ENCODE peak calls at places on chromosome 1, in eight cellular contexts. One of them, this sample, is unnamed.

GRCh38 chr1:212433577-212434462 is 1.1 kb downstream of the NENF start:
- DNase-seq in fibroblast of mammary gland: no peak
- DNase-seq in ovary: no peak
- DNase-seq in Calu3: no peak
- DNase-seq in PC-3: no peak
- DNase-seq in spleen: peak
- DNase-seq in gastrocnemius medialis: no peak
- DNase-seq in GM12865: no peak
- DNase-seq in this sample: no peak

GRCh38 chr1:37250371-37250770 is 216.1 kb upstream of the GRIK3 start:
- DNase-seq in ovary: no peak
- DNase-seq in fibroblast of mammary gland: peak
- DNase-seq in PC-3: no peak
- DNase-seq in spleen: no peak
- DNase-seq in GM12865: no peak
- DNase-seq in gastrocnemius medialis: no peak
- DNase-seq in Calu3: no peak
- DNase-seq in this sample: no peak

GRCh38 chr1:2786329-2787162 is 14.9 kb downstream of the TTC34 start:
- DNase-seq in ovary: peak
- DNase-seq in fibroblast of mammary gland: no peak
- DNase-seq in GM12865: peak
- DNase-seq in PC-3: peak
- DNase-seq in gastrocnemius medialis: no peak
- DNase-seq in Calu3: peak
- DNase-seq in spleen: peak
- DNase-seq in this sample: no peak

GRCh38 chr1:24770891-24771290 is 25.6 kb downstream of the CLIC4 start:
- DNase-seq in Calu3: no peak
- DNase-seq in ovary: no peak
- DNase-seq in GM12865: no peak
- DNase-seq in spleen: no peak
- DNase-seq in fibroblast of mammary gland: no peak
- DNase-seq in PC-3: no peak
- DNase-seq in gastrocnemius medialis: no peak
- DNase-seq in this sample: no peak

GRCh38 chr1:228037401-228038386 is 30.9 kb downstream of the WNT3A start:
- DNase-seq in GM12865: peak
- DNase-seq in Calu3: peak
- DNase-seq in spleen: peak
- DNase-seq in fibroblast of mammary gland: peak
- DNase-seq in gastrocnemius medialis: no peak
- DNase-seq in PC-3: no peak
- DNase-seq in ovary: no peak
- DNase-seq in this sample: peak

GRCh38 chr1:3639397-3639911 is 10.4 kb downstream of the WRAP73 start:
- DNase-seq in fibroblast of mammary gland: no peak
- DNase-seq in Calu3: no peak
- DNase-seq in spleen: peak
- DNase-seq in GM12865: no peak
- DNase-seq in gastrocnemius medialis: no peak
- DNase-seq in PC-3: no peak
- DNase-seq in ovary: no peak
- DNase-seq in this sample: no peak

GRCh38 chr1:199020046-199020445 is 381.2 kb downstream of the PTPRC start:
- DNase-seq in spleen: no peak
- DNase-seq in gastrocnemius medialis: no peak
- DNase-seq in Calu3: no peak
- DNase-seq in GM12865: no peak
- DNase-seq in PC-3: no peak
- DNase-seq in ovary: no peak
- DNase-seq in fibroblast of mammary gland: no peak
- DNase-seq in this sample: no peak

GRCh38 chr1:24737368-24738117 is 7.7 kb upstream of the CLIC4 start:
- DNase-seq in GM12865: no peak
- DNase-seq in fibroblast of mammary gland: no peak
- DNase-seq in spleen: peak
- DNase-seq in Calu3: no peak
- DNase-seq in gastrocnemius medialis: no peak
- DNase-seq in ovary: no peak
- DNase-seq in PC-3: no peak
- DNase-seq in this sample: no peak

GRCh38 chr1:200918006-200918405 is 23.3 kb downstream of the INAVA start:
- DNase-seq in fibroblast of mammary gland: no peak
- DNase-seq in ovary: no peak
- DNase-seq in spleen: peak
- DNase-seq in gastrocnemius medialis: no peak
- DNase-seq in Calu3: no peak
- DNase-seq in GM12865: no peak
- DNase-seq in PC-3: no peak
- DNase-seq in this sample: no peak

GRCh38 chr1:28249013-28249870 is 10.1 kb upstream of the SESN2 start:
- DNase-seq in gastrocnemius medialis: peak
- DNase-seq in GM12865: peak
- DNase-seq in spleen: no peak
- DNase-seq in ovary: no peak
- DNase-seq in Calu3: peak
- DNase-seq in fibroblast of mammary gland: no peak
- DNase-seq in PC-3: peak
- DNase-seq in this sample: peak

DNA sequence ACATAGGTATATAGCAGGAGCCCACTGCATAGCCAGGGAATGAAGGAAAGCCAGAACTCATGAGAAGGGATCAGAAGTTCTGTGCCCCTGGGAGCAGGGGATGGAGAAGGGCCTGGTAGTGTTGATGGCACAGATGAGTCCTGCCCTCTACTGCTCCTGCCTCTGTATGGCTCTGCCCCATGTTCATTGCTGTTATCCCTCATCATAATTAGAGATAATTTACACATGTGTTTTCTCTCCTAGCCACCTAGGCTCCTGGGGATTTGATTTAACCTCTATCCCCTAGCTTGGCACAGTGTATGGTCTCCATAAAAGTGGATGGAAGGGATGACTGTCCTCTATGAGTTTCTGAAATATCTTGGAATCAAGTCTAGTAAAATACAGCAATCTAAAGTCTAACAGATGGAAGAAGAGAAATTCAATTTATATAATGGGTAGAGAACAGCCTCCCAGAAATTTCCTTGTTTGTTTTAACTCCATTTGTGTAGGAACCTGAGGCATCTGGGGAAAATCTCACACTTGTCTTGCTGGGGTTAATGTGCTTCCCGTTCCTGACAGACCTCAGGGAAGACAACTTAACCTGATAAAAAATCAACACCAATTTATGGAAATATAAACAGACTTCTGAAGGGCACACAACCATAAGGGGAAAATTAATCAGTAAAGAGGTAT is 393.8 kb downstream of the HHAT start:
- DNase-seq in Calu3: no peak
- DNase-seq in fibroblast of mammary gland: no peak
- DNase-seq in PC-3: no peak
- DNase-seq in gastrocnemius medialis: no peak
- DNase-seq in spleen: no peak
- DNase-seq in ovary: no peak
- DNase-seq in GM12865: no peak
- DNase-seq in this sample: no peak
- TF ChIP-seq CTCF in Calu3: no peak
- TF ChIP-seq CTCF in fibroblast of mammary gland: no peak
- TF ChIP-seq CTCF in PC-3: no peak
- TF ChIP-seq CTCF in gastrocnemius medialis: no peak
- TF ChIP-seq CTCF in spleen: no peak
- TF ChIP-seq CTCF in ovary: no peak
- TF ChIP-seq CTCF in GM12865: no peak
- TF ChIP-seq CTCF in this sample: no peak

GRCh38 chr1:10772711-10773110 is 23.7 kb downstream of the CASZ1 start:
- DNase-seq in PC-3: no peak
- DNase-seq in GM12865: no peak
- DNase-seq in Calu3: no peak
- DNase-seq in ovary: no peak
- DNase-seq in spleen: no peak
- DNase-seq in fibroblast of mammary gland: no peak
- DNase-seq in gastrocnemius medialis: no peak
- DNase-seq in this sample: no peak
- TF ChIP-seq CTCF in PC-3: no peak
- TF ChIP-seq CTCF in GM12865: no peak
- TF ChIP-seq CTCF in Calu3: no peak
- TF ChIP-seq CTCF in ovary: no peak
- TF ChIP-seq CTCF in spleen: no peak
- TF ChIP-seq CTCF in fibroblast of mammary gland: no peak
- TF ChIP-seq CTCF in gastrocnemius medialis: no peak
- TF ChIP-seq CTCF in this sample: no peak

GRCh38 chr1:93680121-93681094 is 1.2 kb downstream of the BCAR3 start:
- DNase-seq in fibroblast of mammary gland: peak
- DNase-seq in GM12865: peak
- DNase-seq in Calu3: peak
- DNase-seq in spleen: peak
- DNase-seq in gastrocnemius medialis: peak
- DNase-seq in PC-3: peak
- DNase-seq in ovary: peak
- DNase-seq in this sample: peak
- TF ChIP-seq CTCF in fibroblast of mammary gland: peak
- TF ChIP-seq CTCF in GM12865: peak
- TF ChIP-seq CTCF in Calu3: peak
- TF ChIP-seq CTCF in spleen: peak
- TF ChIP-seq CTCF in gastrocnemius medialis: peak
- TF ChIP-seq CTCF in PC-3: peak
- TF ChIP-seq CTCF in ovary: peak
- TF ChIP-seq CTCF in this sample: peak

DNA sequence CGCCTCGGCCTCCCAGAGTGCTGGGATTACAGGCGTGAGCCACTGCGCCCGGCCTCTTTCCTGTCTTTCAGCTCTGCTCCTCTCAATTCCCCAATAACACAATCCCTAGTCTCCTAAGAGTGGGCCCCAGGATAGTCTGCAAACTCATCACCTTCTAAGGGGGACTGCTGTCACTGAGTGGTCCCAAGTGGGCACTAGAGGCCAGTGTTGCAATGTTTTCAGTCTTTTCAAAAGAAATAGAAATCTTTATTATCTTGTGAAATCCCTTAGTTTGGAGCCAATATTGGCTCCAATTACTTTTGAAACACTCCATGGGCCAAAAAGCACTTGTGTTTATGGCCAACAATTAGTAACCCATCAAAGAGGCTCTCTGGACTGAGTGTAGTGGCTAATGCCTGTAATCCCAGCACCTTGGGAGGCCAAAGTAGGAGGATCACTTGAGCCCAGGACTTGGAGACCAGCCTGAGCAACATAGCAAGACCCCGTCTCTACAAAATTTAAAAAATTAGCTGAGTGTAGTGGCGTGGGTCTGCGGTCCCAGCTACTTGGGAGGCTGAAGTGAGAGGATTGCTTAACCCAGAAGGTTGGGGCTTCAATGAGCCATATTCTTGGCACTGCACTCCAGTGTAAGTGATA is 28.6 kb upstream of the ZNF697 start:
- DNase-seq in spleen: no peak
- DNase-seq in ovary: peak
- DNase-seq in Calu3: no peak
- DNase-seq in gastrocnemius medialis: peak
- DNase-seq in PC-3: no peak
- DNase-seq in fibroblast of mammary gland: peak
- DNase-seq in GM12865: no peak
- DNase-seq in this sample: peak
- TF ChIP-seq CTCF in spleen: no peak
- TF ChIP-seq CTCF in ovary: no peak
- TF ChIP-seq CTCF in Calu3: no peak
- TF ChIP-seq CTCF in gastrocnemius medialis: no peak
- TF ChIP-seq CTCF in PC-3: peak
- TF ChIP-seq CTCF in fibroblast of mammary gland: peak
- TF ChIP-seq CTCF in GM12865: no peak
- TF ChIP-seq CTCF in this sample: no peak

GRCh38 chr1:217425528-217425927 is 205.4 kb downstream of the GPATCH2 start:
- DNase-seq in ovary: no peak
- DNase-seq in spleen: no peak
- DNase-seq in Calu3: no peak
- DNase-seq in PC-3: no peak
- DNase-seq in fibroblast of mammary gland: peak
- DNase-seq in gastrocnemius medialis: no peak
- DNase-seq in GM12865: no peak
- DNase-seq in this sample: no peak

GRCh38 chr1:217435159-217435558 is 195.7 kb downstream of the GPATCH2 start:
- DNase-seq in GM12865: no peak
- DNase-seq in ovary: no peak
- DNase-seq in PC-3: no peak
- DNase-seq in Calu3: no peak
- DNase-seq in spleen: no peak
- DNase-seq in fibroblast of mammary gland: no peak
- DNase-seq in gastrocnemius medialis: no peak
- DNase-seq in this sample: no peak

GRCh38 chr1:217432339-217432738 is 198.6 kb downstream of the GPATCH2 start:
- DNase-seq in gastrocnemius medialis: no peak
- DNase-seq in spleen: no peak
- DNase-seq in ovary: no peak
- DNase-seq in fibroblast of mammary gland: no peak
- DNase-seq in Calu3: no peak
- DNase-seq in GM12865: no peak
- DNase-seq in PC-3: no peak
- DNase-seq in this sample: no peak

GRCh38 chr1:217433664-217434063 is 197.2 kb downstream of the GPATCH2 start:
- DNase-seq in fibroblast of mammary gland: no peak
- DNase-seq in PC-3: no peak
- DNase-seq in ovary: no peak
- DNase-seq in GM12865: no peak
- DNase-seq in gastrocnemius medialis: no peak
- DNase-seq in Calu3: no peak
- DNase-seq in spleen: no peak
- DNase-seq in this sample: no peak

GRCh38 chr1:217431395-217431794 is 199.5 kb downstream of the GPATCH2 start:
- DNase-seq in ovary: no peak
- DNase-seq in GM12865: peak
- DNase-seq in Calu3: no peak
- DNase-seq in PC-3: peak
- DNase-seq in gastrocnemius medialis: no peak
- DNase-seq in fibroblast of mammary gland: no peak
- DNase-seq in spleen: no peak
- DNase-seq in this sample: peak
- TF ChIP-seq CTCF in ovary: no peak
- TF ChIP-seq CTCF in GM12865: no peak
- TF ChIP-seq CTCF in Calu3: no peak
- TF ChIP-seq CTCF in PC-3: peak
- TF ChIP-seq CTCF in gastrocnemius medialis: no peak
- TF ChIP-seq CTCF in fibroblast of mammary gland: peak
- TF ChIP-seq CTCF in spleen: no peak
- TF ChIP-seq CTCF in this sample: peak

GRCh38 chr1:17460265-17460664 is 20.8 kb upstream of the RCC2 start:
- DNase-seq in fibroblast of mammary gland: no peak
- DNase-seq in GM12865: no peak
- DNase-seq in PC-3: peak
- DNase-seq in Calu3: peak
- DNase-seq in gastrocnemius medialis: no peak
- DNase-seq in ovary: no peak
- DNase-seq in spleen: no peak
- DNase-seq in this sample: peak
- TF ChIP-seq CTCF in fibroblast of mammary gland: no peak
- TF ChIP-seq CTCF in GM12865: no peak
- TF ChIP-seq CTCF in PC-3: no peak
- TF ChIP-seq CTCF in Calu3: no peak
- TF ChIP-seq CTCF in gastrocnemius medialis: no peak
- TF ChIP-seq CTCF in ovary: no peak
- TF ChIP-seq CTCF in spleen: no peak
- TF ChIP-seq CTCF in this sample: no peak

DNA sequence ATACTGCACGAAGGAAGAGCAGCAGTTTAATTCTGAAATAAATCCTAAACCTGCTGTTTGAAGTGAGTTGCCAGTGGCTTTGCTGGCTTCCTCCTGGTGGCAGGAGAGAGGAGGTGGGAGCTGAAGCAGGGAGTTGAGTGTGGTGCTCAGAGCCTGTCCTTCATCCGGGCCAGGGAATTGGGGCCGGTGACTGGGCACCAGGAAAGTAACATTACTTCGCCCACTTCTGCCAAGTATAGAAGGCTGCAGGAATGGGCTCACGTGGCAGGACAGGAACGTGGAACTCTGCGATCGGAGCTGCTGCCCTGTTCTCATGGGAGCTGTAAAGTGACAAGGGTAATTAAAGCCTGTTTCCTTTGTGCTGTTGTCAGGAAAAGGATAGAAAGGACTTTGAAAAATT is 8.7 kb downstream of the TOR3A start:
- DNase-seq in gastrocnemius medialis: no peak
- DNase-seq in GM12865: no peak
- DNase-seq in fibroblast of mammary gland: no peak
- DNase-seq in PC-3: no peak
- DNase-seq in spleen: no peak
- DNase-seq in ovary: no peak
- DNase-seq in Calu3: no peak
- DNase-seq in this sample: no peak
- TF ChIP-seq CTCF in gastrocnemius medialis: peak
- TF ChIP-seq CTCF in GM12865: no peak
- TF ChIP-seq CTCF in fibroblast of mammary gland: peak
- TF ChIP-seq CTCF in PC-3: no peak
- TF ChIP-seq CTCF in spleen: no peak
- TF ChIP-seq CTCF in ovary: no peak
- TF ChIP-seq CTCF in Calu3: no peak
- TF ChIP-seq CTCF in this sample: no peak

This sample was measured in MCF 10A.